ENCODE peak calls at places on chromosomes 6 and 20, in ten cellular contexts. N is hepatocyte, Y is CD14-positive monocyte, W is lower lobe of right lung, H is psoas muscle, O is esophagus muscularis mucosa, G is neural crest cell, R is suprapubic skin, P is heart right ventricle, E is fibroblast of the aortic adventitia. L is an unnamed sample.

GRCh38 chr6:111750753-111751684 is 122.2 kb downstream of the FYN start:
- DNase-seq in O (no peak), H (no peak), W (no peak), P (no peak), E (peak), N (no peak), R (no peak), G (no peak), Y (no peak), L (peak)

GRCh38 chr6:109595998-109596397 is 95.0 kb downstream of the AK9 start:
- DNase-seq in E (peak), H (no peak), N (peak), O (no peak), Y (no peak), G (no peak), W (no peak), R (no peak), P (no peak), L (peak)

GRCh38 chr6:20092071-20092566 is 120.2 kb downstream of the MBOAT1 start:
- DNase-seq in G (no peak), N (peak), Y (no peak), H (no peak), R (no peak), P (no peak), W (no peak), E (peak), O (no peak), L (peak)

GRCh38 chr20:58852559-58853271 is at the start of gene GNAS:
- DNase-seq in P (peak), G (peak), Y (no peak), E (peak), H (peak), W (peak), O (no peak), R (no peak), N (peak), L (peak)

GRCh38 chr20:270517-270916 is 13.0 kb downstream of the DEFB132 start:
- DNase-seq in H (no peak), W (no peak), G (no peak), Y (no peak), E (no peak), P (no peak), N (no peak), O (no peak), R (no peak), L (no peak)

GRCh38 chr20:51660741-51661608 is 107.2 kb downstream of the ATP9A start:
- DNase-seq in P (no peak), E (peak), N (no peak), W (no peak), G (no peak), R (no peak), H (no peak), O (no peak), Y (no peak), L (peak)

GRCh38 chr6:125588268-125588667 is 161.2 kb upstream of the HEY2 start:
- DNase-seq in R (no peak), W (no peak), O (peak), G (no peak), E (peak), H (no peak), Y (no peak), N (no peak), P (peak), L (peak)

GRCh38 chr6:160355001-160355400 is 6.8 kb downstream of the SLC22A3 start:
- DNase-seq in R (no peak), W (no peak), H (no peak), P (no peak), Y (no peak), E (peak), G (no peak), O (no peak), N (peak), L (peak)

GRCh38 chr6:146543940-146544661 is 468 bp downstream of the RAB32 start:
- DNase-seq in P (no peak), H (peak), E (peak), O (peak), G (peak), N (peak), W (peak), R (peak), Y (peak), L (peak)

GRCh38 chr6:30820196-30820595 is 64.1 kb upstream of the DDR1 start:
- DNase-seq in R (no peak), H (peak), E (peak), N (peak), Y (no peak), G (no peak), W (no peak), O (no peak), P (peak), L (peak)

GRCh38 chr6:135909737-135910387 is 58.4 kb downstream of the PDE7B start:
- DNase-seq in P (no peak), H (no peak), W (no peak), E (peak), O (no peak), R (no peak), G (peak), N (peak), Y (no peak), L (peak)
- TF ChIP-seq CTCF in P (peak), H (peak), W (peak), E (peak), O (peak), R (peak), G (peak), N (peak), Y (peak), L (peak)

GRCh38 chr6:25278914-25279747 is at the start of gene CARMIL1:
- DNase-seq in H (peak), P (peak), N (peak), Y (peak), G (peak), E (peak), O (no peak), R (peak), W (peak), L (peak)
- TF ChIP-seq CTCF in H (peak), P (peak), N (peak), Y (peak), G (peak), E (peak), O (peak), R (peak), W (peak), L (peak)

GRCh38 chr20:49230021-49230420 is 10.8 kb downstream of the DDX27 start:
- DNase-seq in R (no peak), H (no peak), N (no peak), O (no peak), W (no peak), G (no peak), E (no peak), P (no peak), Y (no peak), L (no peak)

GRCh38 chr20:49228676-49229075 is 9.5 kb downstream of the DDX27 start:
- DNase-seq in W (no peak), G (no peak), R (no peak), N (no peak), E (no peak), P (no peak), H (no peak), Y (no peak), O (no peak), L (no peak)

GRCh38 chr20:49233226-49233625 is 14.0 kb downstream of the DDX27 start:
- DNase-seq in P (no peak), W (no peak), G (no peak), E (no peak), N (no peak), Y (no peak), O (no peak), R (no peak), H (no peak), L (no peak)

GRCh38 chr20:49230575-49231211 is 11.5 kb downstream of the DDX27 start:
- DNase-seq in P (peak), R (no peak), N (no peak), G (no peak), W (peak), H (no peak), Y (peak), E (no peak), O (no peak), L (no peak)

GRCh38 chr20:49231461-49231860 is 12.2 kb downstream of the DDX27 start:
- DNase-seq in N (no peak), R (no peak), W (no peak), O (no peak), Y (no peak), E (no peak), G (no peak), P (no peak), H (no peak), L (no peak)
- TF ChIP-seq CTCF in N (no peak), R (no peak), W (no peak), O (no peak), Y (no peak), E (no peak), G (no peak), P (no peak), H (no peak), L (no peak)

DNA sequence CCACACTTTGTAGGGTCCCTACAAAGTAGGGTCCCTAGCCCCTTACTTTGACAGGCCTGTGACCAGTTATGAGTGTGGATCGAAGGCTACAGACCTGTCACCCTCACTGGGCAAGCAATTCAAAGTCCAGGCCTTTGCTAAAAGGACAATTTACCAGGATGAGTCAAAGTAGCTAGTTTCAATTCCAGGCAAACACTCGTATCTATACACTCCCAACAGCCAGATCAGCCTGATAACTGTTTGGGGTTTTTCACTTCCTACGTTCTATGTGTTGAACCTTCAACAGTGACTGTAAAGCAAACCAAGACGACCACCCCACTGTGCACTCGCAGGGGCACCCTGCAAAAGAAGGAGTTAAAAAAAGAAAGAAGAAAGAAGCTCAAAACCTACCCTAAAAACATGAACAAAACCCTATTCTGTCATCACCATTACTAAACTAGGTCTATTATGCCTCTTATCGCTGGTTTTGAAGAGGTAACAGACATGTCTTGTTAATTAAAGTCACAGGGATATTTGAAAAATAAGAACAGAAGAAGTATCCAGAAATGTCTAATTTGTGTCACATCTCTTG is 3.2 kb downstream of the GFOD1 start:
- DNase-seq in E (no peak), Y (no peak), H (no peak), W (no peak), R (no peak), G (no peak), P (no peak), N (no peak), O (no peak), L (no peak)
- TF ChIP-seq CTCF in E (no peak), Y (no peak), H (no peak), W (no peak), R (no peak), G (no peak), P (no peak), N (no peak), O (no peak), L (no peak)

DNA sequence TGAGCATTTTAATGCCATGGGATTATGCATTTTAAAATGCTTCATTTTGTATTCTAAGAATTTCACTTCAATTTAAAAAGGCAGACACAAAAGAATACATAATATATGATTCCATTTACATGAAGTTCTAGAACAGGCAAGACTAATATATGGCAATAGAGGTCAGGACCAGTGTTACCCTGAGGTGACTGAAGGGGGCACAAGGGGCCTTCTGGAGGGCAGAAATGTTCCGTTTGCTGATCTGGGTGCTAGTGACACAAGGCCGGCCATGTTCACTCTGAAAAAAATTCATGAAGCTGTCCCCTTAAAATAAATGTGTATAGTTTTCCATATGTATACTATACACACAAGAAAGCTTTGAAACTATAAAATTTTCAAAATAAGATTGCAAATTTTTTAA is 28.5 kb downstream of the TASP1 start:
- DNase-seq in H (no peak), E (no peak), O (no peak), G (no peak), R (no peak), P (no peak), W (no peak), Y (no peak), N (peak), L (no peak)
- TF ChIP-seq CTCF in H (no peak), E (no peak), O (no peak), G (peak), R (no peak), P (no peak), W (no peak), Y (no peak), N (no peak), L (no peak)

GRCh38 chr6:75233097-75233615 is 10.4 kb downstream of the COX7A2 start:
- DNase-seq in Y (no peak), R (no peak), P (no peak), H (no peak), N (no peak), O (no peak), W (no peak), G (no peak), E (no peak), L (no peak)

GRCh38 chr6:75234126-75234865 is 9.3 kb downstream of the COX7A2 start:
- DNase-seq in G (no peak), O (no peak), W (no peak), R (no peak), Y (no peak), E (peak), N (no peak), H (no peak), P (peak), L (no peak)

GRCh38 chr6:75236630-75237029 is 7.0 kb downstream of the COX7A2 start:
- DNase-seq in O (no peak), H (no peak), Y (no peak), P (no peak), G (no peak), W (no peak), N (no peak), E (no peak), R (no peak), L (no peak)

GRCh38 chr6:75235271-75235670 is 8.3 kb downstream of the COX7A2 start:
- DNase-seq in H (no peak), N (no peak), P (no peak), Y (no peak), W (no peak), R (no peak), G (no peak), O (no peak), E (no peak), L (no peak)

DNA sequence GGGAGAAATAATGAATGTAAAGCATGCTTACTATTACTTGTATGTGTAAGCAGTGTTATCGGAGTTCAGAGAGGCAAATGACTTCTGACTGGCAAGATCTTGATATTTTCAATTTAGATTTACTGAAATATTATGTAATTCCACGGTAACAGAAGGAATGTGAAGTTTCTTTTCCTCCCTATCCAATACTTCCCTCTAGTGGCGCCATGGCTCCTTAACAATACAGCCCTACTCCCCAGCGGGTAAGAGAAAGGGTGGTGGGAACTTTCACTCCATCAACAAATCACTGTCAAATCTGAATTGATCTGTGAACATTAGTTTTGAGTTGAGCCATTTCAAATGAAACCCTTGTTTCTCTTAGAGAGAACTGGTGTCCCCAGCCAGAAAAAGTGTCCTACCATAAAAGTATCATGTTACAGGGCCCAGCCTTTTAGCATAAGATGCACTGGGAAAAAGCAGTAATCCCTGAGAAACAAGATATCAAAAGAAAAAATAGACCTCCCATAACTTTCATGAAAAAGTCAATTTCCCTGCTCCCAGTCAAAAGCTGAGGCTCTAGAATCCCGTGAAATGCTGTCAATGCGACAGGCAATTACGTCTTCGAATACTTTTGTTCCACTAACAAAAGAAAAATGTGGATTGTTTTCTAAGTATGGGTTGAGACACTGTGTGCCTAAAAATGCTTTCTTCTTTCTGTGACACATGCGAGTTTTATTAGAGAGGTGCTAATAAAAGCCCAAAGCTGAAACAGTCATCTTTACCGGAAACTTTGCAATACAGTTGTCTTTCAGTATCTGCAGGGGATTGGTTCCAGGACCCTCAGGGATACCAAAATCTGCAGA is 12.9 kb downstream of the COX7A2 start:
- DNase-seq in E (peak), O (no peak), R (no peak), W (no peak), G (peak), H (no peak), Y (no peak), N (peak), P (no peak), L (peak)
- TF ChIP-seq CTCF in E (peak), O (peak), R (peak), W (peak), G (peak), H (peak), Y (peak), N (peak), P (peak), L (peak)

L was measured in fibroblast of pulmonary artery.